ENCODE peak calls at places on chromosome 20, in seven cellular contexts. D is coronary artery, Y is fibroblast of the aortic adventitia, U is PC-9, K is brain microvascular endothelial cell, V is IMR-90, E is astrocyte of the spinal cord. A is an unnamed sample.

GRCh38 chr20:11452326-11452725 is 465.4 kb upstream of the BTBD3 start:
- DNase-seq in D (no peak), Y (no peak), U (no peak), K (peak), V (peak), E (peak), A (peak)

GRCh38 chr20:54134445-54135220 is 39.2 kb downstream of the CYP24A1 start:
- DNase-seq in D (no peak), Y (peak), U (peak), K (peak), V (peak), E (peak), A (no peak)

GRCh38 chr20:5686381-5687105 is 63.7 kb upstream of the SHLD1 start:
- DNase-seq in D (no peak), Y (no peak), U (no peak), K (no peak), V (no peak), E (no peak), A (no peak)

GRCh38 chr20:37846573-37846972 is 56.4 kb upstream of the VSTM2L start:
- DNase-seq in D (no peak), Y (no peak), U (no peak), K (no peak), V (no peak), E (no peak), A (no peak)

GRCh38 chr20:52838510-52839241 is 133.5 kb upstream of the TSHZ2 start:
- DNase-seq in D (no peak), Y (no peak), U (no peak), K (no peak), V (no peak), E (no peak), A (no peak)

GRCh38 chr20:61507778-61508177 is 255.7 kb downstream of the CDH4 start:
- DNase-seq in D (no peak), Y (no peak), U (no peak), K (no peak), V (no peak), E (no peak), A (no peak)

GRCh38 chr20:9508696-9509178 is 5.7 kb upstream of the LAMP5 start:
- DNase-seq in D (no peak), Y (no peak), U (no peak), K (no peak), V (no peak), E (no peak), A (no peak)

GRCh38 chr20:59835448-59836395 is 97.7 kb downstream of the SYCP2 start:
- DNase-seq in D (no peak), Y (peak), U (no peak), K (peak), V (peak), E (peak), A (peak)

GRCh38 chr20:57788936-57789613 is 79.3 kb upstream of the PMEPA1 start:
- DNase-seq in D (no peak), Y (no peak), U (no peak), K (no peak), V (no peak), E (no peak), A (no peak)

GRCh38 chr20:13684566-13685222 is 46.0 kb upstream of the TASP1 start:
- DNase-seq in D (no peak), Y (no peak), U (no peak), K (no peak), V (no peak), E (no peak), A (no peak)

GRCh38 chr20:24779166-24779565 is 169.9 kb upstream of the CST7 start:
- DNase-seq in D (no peak), Y (no peak), U (no peak), K (no peak), V (no peak), E (peak), A (no peak)

GRCh38 chr20:23160536-23161243 is 74.6 kb upstream of the CD93 start:
- DNase-seq in D (peak), Y (peak), U (no peak), K (no peak), V (no peak), E (no peak), A (peak)

GRCh38 chr20:20713244-20713765 is 861 bp upstream of the RALGAPA2 start:
- DNase-seq in D (no peak), Y (no peak), U (no peak), K (no peak), V (no peak), E (no peak), A (no peak)

GRCh38 chr20:13321416-13321815 is 100.3 kb downstream of the ISM1 start:
- DNase-seq in D (no peak), Y (no peak), U (no peak), K (no peak), V (no peak), E (no peak), A (no peak)

GRCh38 chr20:14716251-14716650 is 378.8 kb upstream of the FLRT3 start:
- DNase-seq in D (no peak), Y (no peak), U (no peak), K (no peak), V (no peak), E (no peak), A (no peak)

GRCh38 chr20:381581-382290 is 1.2 kb downstream of the TRIB3 start:
- DNase-seq in D (peak), Y (peak), U (peak), K (peak), V (peak), E (peak), A (peak)

GRCh38 chr20:45450097-45450818 is 19.3 kb upstream of the WFDC2 start:
- DNase-seq in D (no peak), Y (peak), U (no peak), K (peak), V (peak), E (peak), A (peak)

GRCh38 chr20:56163806-56164205 is 84.7 kb upstream of the MC3R start:
- DNase-seq in D (no peak), Y (no peak), U (no peak), K (no peak), V (no peak), E (no peak), A (no peak)

GRCh38 chr20:9409981-9410380 is 104.4 kb upstream of the LAMP5 start:
- DNase-seq in D (no peak), Y (peak), U (no peak), K (peak), V (peak), E (peak), A (peak)

GRCh38 chr20:51732454-51732791 is 35.8 kb downstream of the ATP9A start:
- DNase-seq in D (no peak), Y (peak), U (no peak), K (no peak), V (peak), E (peak), A (peak)

GRCh38 chr20:37870294-37870693 is 32.6 kb upstream of the VSTM2L start:
- DNase-seq in D (no peak), Y (no peak), U (no peak), K (no peak), V (no peak), E (no peak), A (no peak)

GRCh38 chr20:46199198-46199597 is 81.1 kb downstream of the CD40 start:
- DNase-seq in D (no peak), Y (no peak), U (no peak), K (no peak), V (no peak), E (no peak), A (no peak)

GRCh38 chr20:21505810-21506530 is 7.9 kb downstream of the NKX2-2 start:
- DNase-seq in D (peak), Y (peak), U (no peak), K (no peak), V (peak), E (no peak), A (peak)

GRCh38 chr20:6014957-6015356 is 38.9 kb downstream of the LRRN4 start:
- DNase-seq in D (no peak), Y (no peak), U (no peak), K (no peak), V (no peak), E (no peak), A (no peak)

GRCh38 chr20:37359331-37359730 is 13.4 kb downstream of the SRC start:
- DNase-seq in D (peak), Y (no peak), U (no peak), K (no peak), V (no peak), E (no peak), A (no peak)

GRCh38 chr20:11544029-11544678 is 373.5 kb upstream of the BTBD3 start:
- DNase-seq in D (no peak), Y (peak), U (peak), K (peak), V (peak), E (peak), A (peak)

GRCh38 chr20:61659652-61660346 is 405.9 kb downstream of the TAF4 start:
- DNase-seq in D (no peak), Y (no peak), U (no peak), K (no peak), V (no peak), E (no peak), A (no peak)

GRCh38 chr20:4597215-4597614 is 124.5 kb upstream of the PRND start:
- DNase-seq in D (no peak), Y (no peak), U (no peak), K (no peak), V (no peak), E (no peak), A (no peak)

GRCh38 chr20:59948828-59949720 is 8.9 kb downstream of the FAM217B start:
- DNase-seq in D (no peak), Y (peak), U (peak), K (peak), V (peak), E (peak), A (peak)

GRCh38 chr20:61135966-61136365 is 116.1 kb upstream of the CDH4 start:
- DNase-seq in D (no peak), Y (no peak), U (no peak), K (no peak), V (no peak), E (no peak), A (no peak)

GRCh38 chr20:62376112-62377063 is 9.3 kb upstream of the LAMA5 start:
- DNase-seq in D (no peak), Y (peak), U (peak), K (no peak), V (peak), E (no peak), A (no peak)

GRCh38 chr20:47061549-47061948 is 166.9 kb downstream of the EYA2 start:
- DNase-seq in D (no peak), Y (no peak), U (no peak), K (no peak), V (no peak), E (no peak), A (no peak)

GRCh38 chr20:56628873-56629463 is at the start of gene TFAP2C:
- DNase-seq in D (no peak), Y (no peak), U (peak), K (peak), V (no peak), E (peak), A (no peak)

GRCh38 chr20:56069016-56069415 is 63.7 kb upstream of the CBLN4 start:
- DNase-seq in D (no peak), Y (no peak), U (no peak), K (no peak), V (no peak), E (no peak), A (no peak)

GRCh38 chr20:17446171-17446570 is 85.0 kb downstream of the BFSP1 start:
- DNase-seq in D (no peak), Y (no peak), U (no peak), K (no peak), V (no peak), E (no peak), A (no peak)

GRCh38 chr20:59398552-59399265 is 98.3 kb downstream of the EDN3 start:
- DNase-seq in D (no peak), Y (no peak), U (no peak), K (no peak), V (no peak), E (no peak), A (no peak)

GRCh38 chr20:45959956-45960630 is 11.9 kb downstream of the ZNF335 start:
- DNase-seq in D (no peak), Y (no peak), U (no peak), K (no peak), V (no peak), E (no peak), A (no peak)

GRCh38 chr20:49641683-49642649 is 71.7 kb downstream of the B4GALT5 start:
- DNase-seq in D (no peak), Y (no peak), U (no peak), K (no peak), V (peak), E (no peak), A (no peak)

GRCh38 chr20:25537890-25538289 is 47.4 kb downstream of the NINL start:
- DNase-seq in D (no peak), Y (no peak), U (no peak), K (no peak), V (no peak), E (no peak), A (no peak)

GRCh38 chr20:38883081-38883980 is 42.9 kb upstream of the FAM83D start:
- DNase-seq in D (no peak), Y (peak), U (no peak), K (peak), V (peak), E (no peak), A (peak)

GRCh38 chr20:48329676-48330644 is 497.8 kb downstream of the PREX1 start:
- DNase-seq in D (no peak), Y (peak), U (no peak), K (no peak), V (peak), E (peak), A (peak)
- TF ChIP-seq CTCF in D (no peak), Y (no peak), U (peak), K (peak), V (no peak), E (peak), A (peak)

GRCh38 chr20:64068381-64069208 is 5.6 kb downstream of the TCEA2 start:
- DNase-seq in D (no peak), Y (no peak), U (no peak), K (no peak), V (no peak), E (no peak), A (no peak)
- H3K4me3 ChIP-seq in D (no peak), Y (no peak), U (no peak), K (no peak), V (no peak), E (no peak), A (no peak)

DNA sequence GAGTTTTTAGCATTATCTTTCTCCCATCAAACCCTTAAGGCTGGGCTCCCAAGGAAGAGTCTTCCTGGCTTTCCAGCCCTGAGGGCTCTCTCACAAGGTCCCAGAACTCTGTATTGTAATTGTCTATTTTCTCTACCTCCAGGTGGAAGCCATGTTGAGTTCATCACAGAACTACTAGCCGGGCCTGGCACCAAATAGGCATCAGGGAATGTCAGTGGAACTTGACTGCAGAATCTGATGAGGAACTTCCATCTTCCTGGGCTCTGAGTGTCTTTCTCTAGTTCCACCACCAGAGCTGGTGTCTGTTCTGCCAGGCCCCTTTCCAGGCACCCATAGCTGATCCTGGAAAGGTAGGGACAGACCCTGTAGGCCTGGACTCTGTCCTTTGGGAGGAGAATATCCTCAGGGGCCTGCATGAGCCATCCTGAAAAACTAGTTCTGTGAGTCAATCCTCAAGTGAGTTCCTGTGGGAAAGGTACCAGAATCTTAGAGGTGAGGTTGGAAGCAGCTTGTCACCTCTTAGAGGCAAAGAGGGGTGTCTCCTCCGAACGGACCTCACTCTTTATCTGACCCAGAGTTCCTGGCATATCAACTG is 11.1 kb upstream of the TOP1 start:
- DNase-seq in D (no peak), Y (no peak), U (peak), K (no peak), V (no peak), E (no peak), A (no peak)
- TF ChIP-seq CTCF in D (no peak), Y (no peak), U (peak), K (no peak), V (no peak), E (no peak), A (no peak)

DNA sequence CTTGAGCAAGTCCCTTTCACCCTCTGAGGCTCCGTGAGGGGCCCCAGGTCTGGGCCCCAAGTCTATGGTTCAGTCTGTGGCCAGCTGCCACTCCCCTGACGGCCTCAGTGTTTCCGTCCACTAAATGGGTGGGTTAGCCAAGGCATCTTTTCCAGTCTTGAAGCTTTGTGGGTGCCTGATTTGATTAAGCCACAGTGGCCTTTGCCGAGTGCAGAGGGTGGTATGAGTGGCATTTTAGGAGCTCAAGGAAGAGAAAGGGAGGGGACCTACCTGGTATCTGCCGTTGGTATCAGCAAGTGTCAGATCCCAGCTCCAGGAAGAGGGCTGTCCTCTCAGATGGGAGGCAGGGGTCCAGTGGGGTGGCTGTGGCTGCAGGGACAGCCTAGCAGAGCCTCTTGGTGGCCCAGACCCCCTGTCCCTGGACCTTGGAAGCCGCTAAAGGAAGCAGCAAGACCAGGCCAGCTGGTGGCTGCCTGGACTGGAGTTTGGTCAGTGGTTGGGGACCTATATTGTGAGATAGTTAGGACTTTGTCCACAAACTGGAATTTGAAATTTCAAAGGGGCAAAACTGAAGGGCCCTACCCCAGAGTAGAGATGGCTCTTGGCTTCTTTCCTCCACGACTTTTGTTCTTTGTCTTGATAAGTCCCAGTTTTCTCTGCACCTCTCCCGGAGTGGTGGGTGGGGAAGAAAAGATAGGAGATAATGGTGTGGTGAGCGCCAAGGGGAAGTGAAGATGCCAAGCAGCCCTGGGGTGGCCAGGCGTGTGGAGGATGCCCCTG is 39.9 kb downstream of the HNF4A start:
- DNase-seq in D (no peak), Y (no peak), U (no peak), K (no peak), V (no peak), E (no peak), A (no peak)
- H3K4me3 ChIP-seq in D (no peak), Y (no peak), U (no peak), K (no peak), V (no peak), E (no peak), A (no peak)

GRCh38 chr20:32206383-32207210 is 946 bp downstream of the PLAGL2 start:
- DNase-seq in D (no peak), Y (no peak), U (no peak), K (no peak), V (no peak), E (no peak), A (no peak)
- TF ChIP-seq CTCF in D (no peak), Y (no peak), U (no peak), K (no peak), V (no peak), E (no peak), A (no peak)